ENCODE peak calls at places on chromosomes 5 and 9, in seven cellular contexts. F is psoas muscle; R is effector CD4-positive, alpha-beta T cell; O is NCI-H2107; S is osteocyte; M is stimulated activated CD8-positive, alpha-beta memory T cell treated with anti-CD3 and anti-CD28 coated beads, Interleukin-12 subunit alpha, Interleukin-12 subunit beta, amount 100 ng/mL, for 1 hour; N is kidney. G is an unnamed sample.

GRCh38 chr5:113276001-113276400 is 158.8 kb downstream of the TSSK1B start:
- DNase-seq in F (no peak), R (no peak), O (no peak), S (no peak), M (no peak), N (no peak), G (no peak)

GRCh38 chr9:137070906-137071275 is 534 bp upstream of the SAPCD2 start:
- DNase-seq in F (no peak), R (no peak), O (peak), S (peak), M (no peak), N (peak), G (no peak)

GRCh38 chr9:91421987-91422765 is 1.5 kb downstream of the NFIL3 start:
- DNase-seq in F (no peak), R (no peak), O (no peak), S (peak), M (no peak), N (no peak), G (no peak)

GRCh38 chr5:117131048-117131679 is 556.5 kb upstream of the SEMA6A start:
- DNase-seq in F (no peak), R (no peak), O (no peak), S (no peak), M (no peak), N (no peak), G (no peak)

GRCh38 chr9:91038483-91039124 is 237.0 kb downstream of the SYK start:
- DNase-seq in F (no peak), R (no peak), O (no peak), S (no peak), M (no peak), N (peak), G (no peak)

GRCh38 chr5:27682600-27682999 is 644.2 kb upstream of the CDH9 start:
- DNase-seq in F (no peak), R (no peak), O (no peak), S (no peak), M (no peak), N (no peak), G (no peak)

GRCh38 chr5:130333089-130333488 is 428.8 kb downstream of the CHSY3 start:
- DNase-seq in F (no peak), R (no peak), O (no peak), S (no peak), M (no peak), N (no peak), G (no peak)

GRCh38 chr9:137685035-137685885 is 66.5 kb downstream of the EHMT1 start:
- DNase-seq in F (no peak), R (no peak), O (no peak), S (no peak), M (no peak), N (no peak), G (no peak)

GRCh38 chr9:21933281-21933680 is 60.9 kb downstream of the CDKN2A start:
- DNase-seq in F (no peak), R (no peak), O (no peak), S (no peak), M (no peak), N (no peak), G (no peak)

GRCh38 chr9:127916665-127917581 is at the start of gene ST6GALNAC4:
- DNase-seq in F (peak), R (peak), O (peak), S (peak), M (peak), N (peak), G (peak)

GRCh38 chr5:6193315-6193714 is 185.0 kb downstream of the MED10 start:
- DNase-seq in F (no peak), R (no peak), O (peak), S (peak), M (no peak), N (no peak), G (no peak)

GRCh38 chr5:137497396-137498290 is 1.5 kb downstream of the SPOCK1 start:
- DNase-seq in F (no peak), R (no peak), O (no peak), S (no peak), M (no peak), N (no peak), G (no peak)

GRCh38 chr5:111635151-111635945 is 121.6 kb downstream of the NREP start:
- DNase-seq in F (no peak), R (no peak), O (peak), S (no peak), M (no peak), N (no peak), G (no peak)

GRCh38 chr5:163914911-163915310 is 409.5 kb downstream of the MAT2B start:
- DNase-seq in F (no peak), R (no peak), O (no peak), S (no peak), M (no peak), N (no peak), G (no peak)

GRCh38 chr5:160467555-160468418 is 46.1 kb downstream of the PTTG1 start:
- DNase-seq in F (peak), R (peak), O (no peak), S (no peak), M (peak), N (peak), G (peak)

GRCh38 chr5:169946743-169947142 is 33.6 kb downstream of the INSYN2B start:
- DNase-seq in F (no peak), R (no peak), O (no peak), S (no peak), M (no peak), N (no peak), G (no peak)

GRCh38 chr9:127154390-127155191 is 32.2 kb upstream of the ANGPTL2 start:
- DNase-seq in F (peak), R (no peak), O (no peak), S (peak), M (no peak), N (peak), G (no peak)

GRCh38 chr5:135398160-135398854 is 724 bp downstream of the MACROH2A1 start:
- DNase-seq in F (peak), R (no peak), O (peak), S (no peak), M (no peak), N (peak), G (peak)

GRCh38 chr5:154542581-154542980 is 64.6 kb upstream of the HAND1 start:
- DNase-seq in F (no peak), R (no peak), O (no peak), S (peak), M (no peak), N (no peak), G (no peak)

GRCh38 chr5:130520211-130520610 is 615.9 kb downstream of the CHSY3 start:
- DNase-seq in F (no peak), R (no peak), O (no peak), S (no peak), M (no peak), N (no peak), G (no peak)

GRCh38 chr5:108143581-108143980 is 238.3 kb downstream of the FBXL17 start:
- DNase-seq in F (no peak), R (no peak), O (no peak), S (no peak), M (no peak), N (no peak), G (no peak)

GRCh38 chr9:124122321-124122720 is 110.8 kb downstream of the LHX2 start:
- DNase-seq in F (no peak), R (no peak), O (no peak), S (no peak), M (no peak), N (no peak), G (no peak)

GRCh38 chr9:73683862-73684591 is 532.4 kb downstream of the ANXA1 start:
- DNase-seq in F (no peak), R (no peak), O (peak), S (no peak), M (no peak), N (no peak), G (no peak)

GRCh38 chr5:1967716-1968115 is 85.0 kb upstream of the IRX4 start:
- DNase-seq in F (no peak), R (no peak), O (no peak), S (peak), M (no peak), N (no peak), G (no peak)

GRCh38 chr9:133008406-133008805 is 22.4 kb upstream of the GTF3C5 start:
- DNase-seq in F (no peak), R (no peak), O (no peak), S (no peak), M (no peak), N (peak), G (no peak)

GRCh38 chr9:123865226-123865625 is 64.7 kb downstream of the DENND1A start:
- DNase-seq in F (no peak), R (no peak), O (no peak), S (no peak), M (no peak), N (no peak), G (no peak)

GRCh38 chr9:117218951-117219350 is 195.9 kb downstream of the ASTN2 start:
- DNase-seq in F (no peak), R (no peak), O (no peak), S (no peak), M (no peak), N (no peak), G (no peak)

GRCh38 chr5:133758641-133759040 is 146.3 kb upstream of the FSTL4 start:
- DNase-seq in F (no peak), R (no peak), O (no peak), S (peak), M (no peak), N (no peak), G (no peak)

GRCh38 chr5:166581827-166582226 is 1709.6 kb upstream of the WWC1 start:
- DNase-seq in F (no peak), R (no peak), O (no peak), S (no peak), M (no peak), N (no peak), G (no peak)

GRCh38 chr5:10977011-10977410 is 216.0 kb upstream of the DAP start:
- DNase-seq in F (no peak), R (no peak), O (no peak), S (no peak), M (no peak), N (no peak), G (no peak)

GRCh38 chr9:32741706-32742105 is 41.6 kb upstream of the TMEM215 start:
- DNase-seq in F (no peak), R (no peak), O (no peak), S (no peak), M (no peak), N (no peak), G (no peak)

GRCh38 chr9:136833381-136834142 is 8.7 kb upstream of the AJM1 start:
- DNase-seq in F (no peak), R (no peak), O (no peak), S (no peak), M (no peak), N (peak), G (no peak)

GRCh38 chr9:116572095-116572748 is 114.9 kb upstream of the TRIM32 start:
- DNase-seq in F (peak), R (no peak), O (no peak), S (peak), M (no peak), N (peak), G (no peak)

GRCh38 chr9:126440938-126441337 is 114.3 kb downstream of the MVB12B start:
- DNase-seq in F (no peak), R (no peak), O (no peak), S (no peak), M (no peak), N (no peak), G (no peak)

GRCh38 chr5:4101189-4101588 is 505.6 kb downstream of the IRX1 start:
- DNase-seq in F (no peak), R (no peak), O (no peak), S (no peak), M (no peak), N (no peak), G (no peak)

GRCh38 chr5:44943637-44944036 is 134.9 kb downstream of the MRPS30 start:
- DNase-seq in F (no peak), R (no peak), O (no peak), S (no peak), M (no peak), N (no peak), G (no peak)

GRCh38 chr9:27791311-27791710 is 218.0 kb upstream of the C9orf72 start:
- DNase-seq in F (no peak), R (no peak), O (no peak), S (no peak), M (no peak), N (no peak), G (no peak)